ENCODE peak calls at places on chromosomes 16 and 17, in eight cellular contexts. K is Caco-2; I is Karpas-422; F is uterus; Q is heart right ventricle; S is neural progenitor cell; M is CD8-positive, alpha-beta memory T cell; U is cardiac muscle cell. Y is an unnamed sample. For H3K27me3, the result is how much of the 10 kb centered on the place peaks cover.

GRCh38 chr17:36183001-36183810 is 6.8 kb upstream of the TBC1D3B start:
- DNase-seq in K (peak), I (peak), F (peak), Q (peak), S (peak), M (peak), U (peak), Y (peak)

GRCh38 chr16:24668481-24669001 is 60.9 kb upstream of the TNRC6A start:
- DNase-seq in K (no peak), I (peak), F (peak), Q (no peak), S (no peak), M (no peak), U (no peak), Y (no peak)

GRCh38 chr16:1493746-1494094 is 560 bp downstream of the TELO2 start:
- DNase-seq in K (no peak), I (peak), F (no peak), Q (no peak), S (peak), M (no peak), U (peak), Y (peak)

GRCh38 chr17:34257299-34257985 is 2.4 kb downstream of the CCL2 start:
- DNase-seq in K (no peak), I (no peak), F (no peak), Q (no peak), S (no peak), M (no peak), U (no peak), Y (no peak)

GRCh38 chr16:27317320-27317719 is 3.5 kb downstream of the IL4R start:
- DNase-seq in K (no peak), I (no peak), F (no peak), Q (no peak), S (no peak), M (no peak), U (no peak), Y (no peak)

GRCh38 chr17:47225436-47225858 is 16.3 kb downstream of the MYL4 start:
- DNase-seq in K (no peak), I (no peak), F (peak), Q (no peak), S (no peak), M (no peak), U (no peak), Y (no peak)

GRCh38 chr17:49021095-49021767 is 24.0 kb downstream of the IGF2BP1 start:
- DNase-seq in K (peak), I (no peak), F (no peak), Q (no peak), S (no peak), M (no peak), U (no peak), Y (no peak)

GRCh38 chr17:72976971-72977767 is 115.3 kb downstream of the SLC39A11 start:
- DNase-seq in K (no peak), I (peak), F (peak), Q (peak), S (no peak), M (no peak), U (peak), Y (peak)

GRCh38 chr16:71441348-71441781 is 489 bp downstream of the TLE7 start:
- DNase-seq in K (no peak), I (no peak), F (no peak), Q (no peak), S (no peak), M (no peak), U (no peak), Y (no peak)

GRCh38 chr16:77816293-77816692 is 27.9 kb downstream of the VAT1L start:
- DNase-seq in K (no peak), I (no peak), F (no peak), Q (no peak), S (no peak), M (no peak), U (no peak), Y (no peak)

GRCh38 chr17:82356028-82356427 is 3.0 kb upstream of the TEX19 start:
- DNase-seq in K (peak), I (no peak), F (no peak), Q (no peak), S (no peak), M (no peak), U (no peak), Y (no peak)

GRCh38 chr16:88355389-88356123 is 27.2 kb upstream of the ZNF469 start:
- DNase-seq in K (no peak), I (no peak), F (no peak), Q (no peak), S (no peak), M (no peak), U (no peak), Y (no peak)

GRCh38 chr16:81275795-81276194 is 37.3 kb downstream of the BCO1 start:
- DNase-seq in K (peak), I (no peak), F (no peak), Q (no peak), S (no peak), M (no peak), U (no peak), Y (no peak)

GRCh38 chr17:5003214-5003867 is 5.6 kb downstream of the KIF1C start:
- DNase-seq in K (no peak), I (no peak), F (no peak), Q (no peak), S (no peak), M (peak), U (no peak), Y (peak)

GRCh38 chr16:51434567-51435198 is 283.6 kb upstream of the SALL1 start:
- DNase-seq in K (no peak), I (no peak), F (no peak), Q (no peak), S (no peak), M (no peak), U (no peak), Y (no peak)

GRCh38 chr17:1995321-1996242 is 29.6 kb downstream of the RTN4RL1 start:
- DNase-seq in K (peak), I (no peak), F (no peak), Q (no peak), S (no peak), M (no peak), U (no peak), Y (no peak)

GRCh38 chr16:80273635-80274538 is 266.9 kb upstream of the DYNLRB2 start:
- DNase-seq in K (no peak), I (no peak), F (no peak), Q (no peak), S (no peak), M (no peak), U (no peak), Y (no peak)

GRCh38 chr17:39596543-39597267 is 11.0 kb downstream of the NEUROD2 start:
- DNase-seq in K (no peak), I (no peak), F (no peak), Q (no peak), S (no peak), M (no peak), U (no peak), Y (no peak)
- H3K27me3 ChIP-seq in K (under half), I (under half), F (under half), Q (half or more), S (half or more), M (half or more), U (half or more), Y (under half)

DNA sequence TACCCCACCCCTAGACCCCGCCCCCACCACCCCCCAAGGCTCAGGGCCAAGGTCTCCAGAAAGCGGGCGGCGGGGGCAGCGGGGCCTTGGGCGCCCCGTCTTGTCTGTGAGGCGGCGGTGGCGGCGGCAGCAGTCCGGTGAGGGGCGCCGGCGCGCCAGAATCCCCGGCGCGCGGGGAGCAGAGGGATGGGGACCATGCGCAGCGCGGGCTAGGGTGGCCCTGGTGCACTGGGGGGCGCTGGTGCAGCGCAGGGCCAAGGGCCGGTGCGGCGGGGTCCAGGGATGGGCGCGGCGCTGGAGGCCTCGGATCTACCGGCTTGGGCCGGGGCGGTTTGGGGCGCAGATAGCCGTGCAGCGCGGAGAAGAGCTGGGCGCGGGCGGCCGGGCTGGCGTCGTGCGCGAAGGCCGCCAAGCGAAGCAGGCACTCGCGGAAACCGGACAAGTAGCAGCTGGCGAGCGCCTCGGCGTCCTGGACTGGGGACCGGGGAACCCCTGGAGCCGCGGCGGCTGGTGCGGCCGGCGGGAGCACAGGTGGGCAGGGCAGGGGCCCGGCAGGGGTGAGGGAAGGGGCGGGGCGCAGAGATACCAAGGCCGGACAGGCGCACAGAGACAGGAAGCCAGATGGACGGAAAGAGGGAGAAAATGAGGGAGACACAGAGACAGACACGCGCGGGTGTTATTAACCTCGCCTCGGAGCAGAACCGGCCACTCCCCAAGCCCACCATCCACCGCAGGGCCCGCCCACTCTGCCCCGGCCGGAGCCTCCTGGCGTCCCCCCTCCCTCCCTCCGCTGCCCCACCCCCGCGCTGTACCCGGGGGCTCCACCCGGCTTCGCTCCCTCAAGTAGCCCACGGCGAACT is 2.1 kb downstream of the HES7 start:
- DNase-seq in K (peak), I (peak), F (peak), Q (peak), S (peak), M (no peak), U (peak), Y (peak)
- H3K27me3 ChIP-seq in K (under half), I (under half), F (under half), Q (under half), S (half or more), M (under half), U (half or more), Y (under half)

GRCh38 chr17:42247734-42248133 is 28.5 kb downstream of the STAT5B start:
- DNase-seq in K (no peak), I (no peak), F (no peak), Q (no peak), S (no peak), M (no peak), U (no peak), Y (peak)

GRCh38 chr17:42251115-42251514 is 25.1 kb downstream of the STAT5B start:
- DNase-seq in K (no peak), I (peak), F (no peak), Q (no peak), S (no peak), M (no peak), U (no peak), Y (no peak)

GRCh38 chr17:42249681-42250446 is 26.3 kb downstream of the STAT5B start:
- DNase-seq in K (no peak), I (no peak), F (no peak), Q (no peak), S (no peak), M (peak), U (no peak), Y (no peak)

GRCh38 chr17:42246515-42246914 is 29.7 kb downstream of the STAT5B start:
- DNase-seq in K (no peak), I (no peak), F (no peak), Q (no peak), S (no peak), M (no peak), U (no peak), Y (no peak)

GRCh38 chr17:42248351-42249179 is 27.6 kb downstream of the STAT5B start:
- DNase-seq in K (no peak), I (peak), F (peak), Q (peak), S (peak), M (peak), U (peak), Y (peak)
- H3K27me3 ChIP-seq in K (under half), I (under half), F (under half), Q (under half), S (under half), M (under half), U (under half), Y (under half)

GRCh38 chr16:56662357-56663354 is 4.9 kb downstream of the MT1F start:
- DNase-seq in K (no peak), I (no peak), F (no peak), Q (no peak), S (no peak), M (peak), U (no peak), Y (no peak)
- H3K27me3 ChIP-seq in K (under half), I (under half), F (under half), Q (half or more), S (half or more), M (under half), U (half or more), Y (under half)

GRCh38 chr16:75750516-75750915 is 24.2 kb upstream of the CPHXL start:
- DNase-seq in K (no peak), I (no peak), F (no peak), Q (no peak), S (peak), M (no peak), U (no peak), Y (no peak)

GRCh38 chr16:75745823-75746222 is 19.5 kb upstream of the CPHXL start:
- DNase-seq in K (no peak), I (peak), F (no peak), Q (no peak), S (no peak), M (no peak), U (no peak), Y (no peak)

GRCh38 chr16:75742424-75743047 is 16.2 kb upstream of the CPHXL start:
- DNase-seq in K (no peak), I (peak), F (no peak), Q (no peak), S (peak), M (no peak), U (no peak), Y (no peak)

GRCh38 chr16:75745242-75745641 is 19.0 kb upstream of the CPHXL start:
- DNase-seq in K (no peak), I (peak), F (no peak), Q (no peak), S (no peak), M (no peak), U (no peak), Y (no peak)
- H3K27me3 ChIP-seq in K (under half), I (under half), F (under half), Q (under half), S (under half), M (under half), U (under half), Y (under half)

GRCh38 chr17:79803997-79804855 is 7.3 kb upstream of the CBX8 start:
- DNase-seq in K (peak), I (peak), F (no peak), Q (no peak), S (peak), M (no peak), U (no peak), Y (no peak)
- H3K27me3 ChIP-seq in K (under half), I (under half), F (half or more), Q (half or more), S (half or more), M (half or more), U (half or more), Y (half or more)

Y was measured in psoas muscle.